ENCODE peak calls at places on chromosomes 12 and 14, in six cellular contexts. Y is kidney glomerular epithelial cell, D is tibial artery, K is fibroblast of lung, F is coronary artery, V is right cardiac atrium. G is an unnamed sample.
A peak's percentile ranks its signal among the peaks of the same experiment; 100 is the strongest.

GRCh38 chr14:37824936-37825698 is 229.7 kb downstream of the TTC6 start:
- DNase-seq in Y (no peak), D (no peak), K (peak; percentile 39), F (no peak), V (no peak), G (no peak)

GRCh38 chr12:48917857-48918537 is 7.3 kb downstream of the FKBP11 start:
- DNase-seq in Y (no peak), D (no peak), K (no peak), F (no peak), V (no peak), G (no peak)

GRCh38 chr12:99978152-99978551 is 6.6 kb downstream of the ANKS1B start:
- DNase-seq in Y (no peak), D (no peak), K (no peak), F (no peak), V (no peak), G (no peak)

GRCh38 chr14:103260629-103261124 is 73.4 kb upstream of the EIF5 start:
- DNase-seq in Y (peak; percentile 63), D (peak; percentile 72), K (peak; percentile 33), F (no peak), V (peak; percentile 51), G (peak; percentile 57)

GRCh38 chr12:70267550-70267949 is 24.3 kb downstream of the CNOT2 start:
- DNase-seq in Y (no peak), D (no peak), K (peak; percentile 47), F (no peak), V (no peak), G (no peak)

GRCh38 chr12:107399061-107399460 is 286.5 kb upstream of the PWP1 start:
- DNase-seq in Y (peak; percentile 70), D (no peak), K (peak; percentile 80), F (no peak), V (no peak), G (no peak)

GRCh38 chr12:8948711-8949524 is 527 bp downstream of the M6PR start:
- DNase-seq in Y (peak; percentile 24), D (no peak), K (peak; percentile 23), F (no peak), V (no peak), G (no peak)

GRCh38 chr14:75561013-75561432 is 17.4 kb upstream of the FLVCR2 start:
- DNase-seq in Y (peak; percentile 77), D (peak; percentile 81), K (peak; percentile 68), F (no peak), V (peak; percentile 63), G (peak; percentile 79)

GRCh38 chr12:59408431-59408830 is 187.4 kb upstream of the SLC16A7 start:
- DNase-seq in Y (no peak), D (no peak), K (peak; percentile 25), F (no peak), V (no peak), G (no peak)

GRCh38 chr12:122921917-122922316 is 26.0 kb upstream of the VPS37B start:
- DNase-seq in Y (no peak), D (no peak), K (no peak), F (no peak), V (no peak), G (no peak)

GRCh38 chr12:71128191-71128590 is 29.6 kb downstream of the TSPAN8 start:
- DNase-seq in Y (peak; percentile 41), D (no peak), K (peak; percentile 25), F (no peak), V (no peak), G (no peak)